ENCODE peak calls at places on chromosome 2, in four cellular contexts. M is WERI-Rb-1, O is foreskin fibroblast, D is heart left ventricle. J is an unnamed sample.

GRCh38 chr2:200703132-200703925 is 108.4 kb upstream of the BZW1 start:
- DNase-seq in M (peak; percentile 20), O (peak; percentile 83), D (no peak), J (no peak)

GRCh38 chr2:207926133-207927076 is 98.9 kb downstream of the PLEKHM3 start:
- DNase-seq in O (peak; percentile 94), M (no peak), D (peak; percentile 49), J (no peak)

GRCh38 chr2:202566286-202566685 is 68.5 kb upstream of the FAM117B start:
- DNase-seq in O (peak; percentile 39), D (no peak), M (no peak), J (no peak)

GRCh38 chr2:144086965-144087364 is 433.0 kb downstream of the ZEB2 start:
- DNase-seq in D (no peak), O (peak; percentile 54), M (no peak), J (no peak)

GRCh38 chr2:43110442-43110871 is 115.9 kb downstream of the ZFP36L2 start:
- DNase-seq in M (no peak), D (peak; percentile 62), O (peak; percentile 81), J (no peak)

GRCh38 chr2:46306320-46306719 is 9.1 kb downstream of the EPAS1 start:
- DNase-seq in O (no peak), M (no peak), D (no peak), J (no peak)

GRCh38 chr2:24245986-24246779 is 71.3 kb downstream of the FAM228A start:
- DNase-seq in D (no peak), O (no peak), M (no peak), J (no peak)

GRCh38 chr2:31420936-31421335 is 6.4 kb upstream of the XDH start:
- DNase-seq in O (peak; percentile 64), M (no peak), D (no peak), J (no peak)

GRCh38 chr2:9498210-9498609 is 23.9 kb downstream of the IAH1 start:
- DNase-seq in D (no peak), M (no peak), O (peak; percentile 19), J (no peak)

GRCh38 chr2:33298233-33298632 is 178.2 kb upstream of the RASGRP3 start:
- DNase-seq in D (no peak), M (no peak), O (peak; percentile 34), J (no peak)

GRCh38 chr2:86274265-86274917 is 63.0 kb downstream of the REEP1 start:
- DNase-seq in D (no peak), M (no peak), O (peak; percentile 75), J (no peak)

GRCh38 chr2:10407841-10408648 is 40.1 kb downstream of the ODC1 start:
- DNase-seq in M (no peak), O (peak; percentile 69), D (peak; percentile 76), J (no peak)

GRCh38 chr2:126971481-126972271 is 73.0 kb downstream of the TEX51 start:
- DNase-seq in M (peak; percentile 82), D (peak; percentile 67), O (peak; percentile 83), J (peak; percentile 85)

GRCh38 chr2:64987001-64987962 is 1.9 kb upstream of the SLC1A4 start:
- DNase-seq in O (peak; percentile 35), D (no peak), M (no peak), J (no peak)

GRCh38 chr2:71277159-71277498 is 50.2 kb upstream of the PAIP2B start:
- DNase-seq in M (no peak), O (no peak), D (no peak), J (no peak)

GRCh38 chr2:71281950-71282349 is 49.6 kb upstream of the ZNF638 start:
- DNase-seq in O (peak; percentile 4), M (no peak), D (no peak), J (no peak)

GRCh38 chr2:71275939-71276310 is 49.0 kb upstream of the PAIP2B start:
- DNase-seq in D (no peak), O (no peak), M (no peak), J (no peak)

GRCh38 chr2:71277536-71278103 is 50.7 kb upstream of the PAIP2B start:
- DNase-seq in D (peak; percentile 80), O (peak; percentile 41), M (peak; percentile 88), J (peak; percentile 81)

DNA sequence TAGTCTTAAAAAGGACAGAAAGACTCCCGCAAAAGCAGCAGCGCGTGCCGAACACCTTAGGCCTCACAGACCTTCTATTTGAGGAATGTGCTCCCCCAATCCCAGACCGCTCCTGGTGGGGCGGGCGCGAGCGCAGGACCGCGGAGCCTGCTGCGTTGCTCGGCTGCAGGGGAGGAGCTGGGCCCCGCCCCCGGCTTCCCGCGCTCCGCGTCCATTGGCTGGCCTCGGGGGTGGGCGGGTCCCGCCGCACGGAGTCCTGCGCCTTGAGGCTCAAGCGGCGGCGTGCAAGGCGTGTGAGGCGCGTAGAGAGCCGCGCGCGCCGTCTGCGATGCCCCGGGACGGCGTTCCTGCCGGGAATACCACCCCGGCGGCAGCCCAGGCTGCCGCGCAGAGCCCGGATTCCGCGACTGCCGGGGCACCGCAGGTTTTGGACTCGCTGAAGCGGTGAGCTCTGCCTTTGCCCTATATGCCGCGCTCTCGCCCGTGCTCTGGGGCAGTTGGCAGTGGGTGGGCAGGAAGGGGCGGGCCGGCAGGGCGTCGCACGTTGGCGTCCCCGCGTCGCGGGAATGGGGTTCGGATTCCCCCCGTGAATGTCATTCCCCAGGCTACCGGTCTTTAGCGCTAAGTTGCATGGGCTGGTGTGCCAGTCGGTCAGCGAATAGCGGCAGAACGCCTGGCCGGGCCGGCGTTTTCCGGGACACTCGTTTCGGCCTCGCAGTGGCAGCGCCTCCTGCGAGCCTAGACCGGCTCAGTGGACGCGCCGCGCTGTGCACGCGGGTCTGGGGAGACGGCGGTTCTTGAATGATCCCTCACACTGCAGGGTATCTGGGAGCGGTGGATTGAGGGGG is 49.6 kb upstream of the PAIP2B start:
- DNase-seq in D (peak; percentile 94), O (peak; percentile 93), M (peak; percentile 97), J (peak; percentile 96)
- TF ChIP-seq CTCF in D (peak; percentile 14), O (no peak), M (peak; percentile 30), J (no peak)

GRCh38 chr2:134694411-134694810 is 24.4 kb downstream of the TMEM163 start:
- DNase-seq in O (no peak), M (no peak), D (no peak), J (no peak)
- TF ChIP-seq CTCF in O (no peak), M (no peak), D (no peak), J (no peak)

DNA sequence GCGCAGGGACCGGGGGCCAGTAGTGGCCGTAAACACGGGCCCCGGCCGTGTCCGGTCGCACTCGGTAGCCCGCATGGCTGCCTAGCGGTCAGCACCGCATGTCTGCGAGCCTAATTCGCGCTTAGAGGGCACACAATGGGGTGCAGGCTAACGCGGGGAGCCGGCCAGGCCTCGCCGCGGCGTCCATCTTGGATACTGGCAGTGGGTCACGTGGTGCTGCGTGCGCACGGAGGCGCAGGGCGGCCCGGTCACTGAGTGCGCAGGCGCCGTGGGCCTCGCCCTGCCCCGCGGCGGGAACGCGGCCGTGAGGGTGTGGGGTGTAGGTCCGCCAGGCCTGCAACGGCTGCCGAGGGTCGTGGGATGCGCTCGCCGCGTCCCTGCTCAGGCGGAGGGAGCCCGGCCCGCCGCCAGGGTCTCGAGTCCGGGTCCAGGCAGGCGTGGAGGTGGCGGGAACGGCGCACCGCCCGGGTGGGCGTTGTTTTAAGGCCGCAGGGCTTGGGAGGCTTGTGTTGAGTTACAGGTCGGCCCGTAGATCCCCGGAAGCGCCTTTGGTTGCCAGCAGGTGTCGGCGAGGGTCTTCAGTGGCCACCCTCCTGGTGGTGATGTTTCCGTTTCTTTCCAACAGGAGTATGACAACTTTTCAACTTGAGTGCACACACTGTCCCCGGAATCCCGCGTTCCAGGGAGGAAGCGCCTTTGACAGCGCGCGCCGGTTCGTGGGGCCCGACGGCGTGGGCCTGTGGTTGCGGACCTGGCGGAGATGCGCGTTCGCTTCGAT is 819 bp upstream of the HDAC4 start:
- DNase-seq in O (peak; percentile 97), D (peak; percentile 96), M (peak; percentile 93), J (peak; percentile 96)
- TF ChIP-seq CTCF in O (no peak), D (peak; percentile 9), M (peak; percentile 23), J (peak; percentile 51)

GRCh38 chr2:135876066-135876711 is at the start of gene MCM6:
- DNase-seq in O (peak; percentile 100), D (peak; percentile 99), M (peak; percentile 99), J (peak; percentile 96)
- TF ChIP-seq CTCF in O (no peak), D (peak; percentile 10), M (no peak), J (peak; percentile 16)

GRCh38 chr2:74502720-74503505 is 3.5 kb upstream of the LBX2 start:
- DNase-seq in M (no peak), D (peak; percentile 90), O (peak; percentile 95), J (peak; percentile 64)
- TF ChIP-seq CTCF in M (no peak), D (peak; percentile 28), O (peak; percentile 23), J (no peak)

GRCh38 chr2:179661986-179662385 is 199.4 kb downstream of the ZNF385B start:
- DNase-seq in O (no peak), D (no peak), M (no peak), J (no peak)

GRCh38 chr2:179655627-179656026 is 205.8 kb downstream of the ZNF385B start:
- DNase-seq in D (no peak), O (peak; percentile 48), M (no peak), J (no peak)

GRCh38 chr2:179652296-179652695 is 209.1 kb downstream of the ZNF385B start:
- DNase-seq in O (no peak), D (no peak), M (no peak), J (no peak)

GRCh38 chr2:179657068-179657467 is 204.3 kb downstream of the ZNF385B start:
- DNase-seq in D (no peak), M (no peak), O (no peak), J (no peak)
- TF ChIP-seq CTCF in D (no peak), M (no peak), O (no peak), J (no peak)

GRCh38 chr2:11583840-11584529 is 50.1 kb downstream of the GREB1 start:
- DNase-seq in O (peak; percentile 97), M (peak; percentile 79), D (peak; percentile 80), J (peak; percentile 83)
- TF ChIP-seq CTCF in O (peak; percentile 87), M (peak; percentile 94), D (peak; percentile 74), J (peak; percentile 87)

DNA sequence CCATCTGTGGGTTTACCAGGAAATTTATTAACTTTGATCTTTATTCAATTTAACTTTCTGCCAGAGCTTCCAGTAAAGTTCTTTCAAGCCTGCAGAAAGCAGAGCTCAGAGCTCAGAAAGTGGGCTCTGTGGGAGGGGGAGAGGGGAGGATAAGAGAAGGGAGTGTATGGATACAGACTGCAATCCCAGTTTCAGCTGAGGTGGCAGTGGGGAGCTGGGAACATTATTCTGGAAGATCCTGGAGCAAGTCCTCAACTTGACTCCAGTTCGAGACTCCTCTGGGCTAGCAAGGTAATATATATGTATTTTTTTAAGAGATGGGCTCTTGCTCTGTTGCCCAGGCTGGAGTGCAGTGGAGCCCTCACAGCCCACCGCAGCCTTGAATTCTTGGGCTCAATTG is 108.9 kb upstream of the NABP1 start:
- DNase-seq in M (no peak), D (no peak), O (no peak), J (no peak)
- TF ChIP-seq CTCF in M (peak; percentile 10), D (no peak), O (no peak), J (no peak)

J was measured in glutamatergic neuron.